ENCODE peak calls at places on chromosomes 11 and 22, in six cellular contexts. One of them, this sample, is unnamed.
A peak's percentile ranks its signal among the peaks of the same experiment; 100 is the strongest.

GRCh38 chr11:10770626-10771254 is 19.7 kb downstream of the CTR9 start:
- DNase-seq in stomach: peak; percentile 63
- DNase-seq in left lung: no peak
- DNase-seq in CD8-positive, alpha-beta memory T cell: no peak
- DNase-seq in IMR-90: peak; percentile 55
- DNase-seq in colonic mucosa: peak; percentile 49
- DNase-seq in this sample: no peak

GRCh38 chr22:43754176-43754575 is 57.9 kb downstream of the EFCAB6 start:
- DNase-seq in colonic mucosa: no peak
- DNase-seq in IMR-90: no peak
- DNase-seq in CD8-positive, alpha-beta memory T cell: no peak
- DNase-seq in stomach: no peak
- DNase-seq in left lung: no peak
- DNase-seq in this sample: no peak

GRCh38 chr22:38017272-38017920 is 33.0 kb upstream of the SOX10 start:
- DNase-seq in IMR-90: peak; percentile 52
- DNase-seq in colonic mucosa: peak; percentile 76
- DNase-seq in stomach: peak; percentile 74
- DNase-seq in CD8-positive, alpha-beta memory T cell: no peak
- DNase-seq in left lung: no peak
- DNase-seq in this sample: no peak

GRCh38 chr11:29809121-29809520 is 207.7 kb downstream of the KCNA4 start:
- DNase-seq in left lung: no peak
- DNase-seq in CD8-positive, alpha-beta memory T cell: no peak
- DNase-seq in stomach: no peak
- DNase-seq in colonic mucosa: no peak
- DNase-seq in IMR-90: no peak
- DNase-seq in this sample: no peak

GRCh38 chr11:1074244-1075221 is at the start of gene MUC2:
- DNase-seq in colonic mucosa: no peak
- DNase-seq in stomach: no peak
- DNase-seq in IMR-90: no peak
- DNase-seq in left lung: peak; percentile 76
- DNase-seq in CD8-positive, alpha-beta memory T cell: no peak
- DNase-seq in this sample: no peak

GRCh38 chr11:20015101-20015500 is 145.2 kb downstream of the DBX1 start:
- DNase-seq in left lung: no peak
- DNase-seq in colonic mucosa: no peak
- DNase-seq in IMR-90: no peak
- DNase-seq in CD8-positive, alpha-beta memory T cell: no peak
- DNase-seq in stomach: no peak
- DNase-seq in this sample: no peak

GRCh38 chr22:36315325-36315724 is 62.4 kb downstream of the APOL1 start:
- DNase-seq in IMR-90: no peak
- DNase-seq in left lung: no peak
- DNase-seq in colonic mucosa: no peak
- DNase-seq in stomach: no peak
- DNase-seq in CD8-positive, alpha-beta memory T cell: no peak
- DNase-seq in this sample: no peak

GRCh38 chr11:5384335-5384734 is 723 bp downstream of the OR51M1 start:
- DNase-seq in CD8-positive, alpha-beta memory T cell: no peak
- DNase-seq in colonic mucosa: no peak
- DNase-seq in IMR-90: no peak
- DNase-seq in left lung: no peak
- DNase-seq in stomach: no peak
- DNase-seq in this sample: no peak

GRCh38 chr11:32333335-32333991 is 101.9 kb downstream of the WT1 start:
- DNase-seq in stomach: peak; percentile 63
- DNase-seq in CD8-positive, alpha-beta memory T cell: no peak
- DNase-seq in colonic mucosa: peak; percentile 77
- DNase-seq in IMR-90: peak; percentile 24
- DNase-seq in left lung: peak; percentile 84
- DNase-seq in this sample: no peak

GRCh38 chr22:39748877-39749276 is 144.7 kb downstream of the ENTHD1 start:
- DNase-seq in stomach: no peak
- DNase-seq in colonic mucosa: no peak
- DNase-seq in left lung: no peak
- DNase-seq in IMR-90: peak; percentile 97
- DNase-seq in CD8-positive, alpha-beta memory T cell: no peak
- DNase-seq in this sample: no peak

GRCh38 chr11:102226702-102227101 is 90.6 kb upstream of the BIRC3 start:
- DNase-seq in colonic mucosa: no peak
- DNase-seq in IMR-90: peak; percentile 88
- DNase-seq in left lung: no peak
- DNase-seq in CD8-positive, alpha-beta memory T cell: no peak
- DNase-seq in stomach: no peak
- DNase-seq in this sample: no peak

GRCh38 chr11:117924631-117925170 is 4.5 kb downstream of the TMPRSS13 start:
- DNase-seq in left lung: no peak
- DNase-seq in CD8-positive, alpha-beta memory T cell: no peak
- DNase-seq in colonic mucosa: no peak
- DNase-seq in stomach: no peak
- DNase-seq in IMR-90: no peak
- DNase-seq in this sample: no peak

GRCh38 chr22:43743131-43743530 is 69.0 kb downstream of the EFCAB6 start:
- DNase-seq in IMR-90: no peak
- DNase-seq in CD8-positive, alpha-beta memory T cell: no peak
- DNase-seq in colonic mucosa: no peak
- DNase-seq in left lung: no peak
- DNase-seq in stomach: no peak
- DNase-seq in this sample: no peak

GRCh38 chr11:40597546-40598113 is 861.8 kb downstream of the LRRC4C start:
- DNase-seq in colonic mucosa: no peak
- DNase-seq in IMR-90: no peak
- DNase-seq in left lung: no peak
- DNase-seq in stomach: no peak
- DNase-seq in CD8-positive, alpha-beta memory T cell: no peak
- DNase-seq in this sample: no peak

GRCh38 chr11:40606800-40607199 is 852.7 kb downstream of the LRRC4C start:
- DNase-seq in IMR-90: no peak
- DNase-seq in CD8-positive, alpha-beta memory T cell: no peak
- DNase-seq in colonic mucosa: no peak
- DNase-seq in left lung: no peak
- DNase-seq in stomach: no peak
- DNase-seq in this sample: no peak

GRCh38 chr11:40602866-40603578 is 856.4 kb downstream of the LRRC4C start:
- DNase-seq in left lung: no peak
- DNase-seq in CD8-positive, alpha-beta memory T cell: no peak
- DNase-seq in IMR-90: no peak
- DNase-seq in stomach: no peak
- DNase-seq in colonic mucosa: no peak
- DNase-seq in this sample: no peak
- H3K9me3 ChIP-seq in left lung: no peaks in the 10 kb centered on the region
- H3K9me3 ChIP-seq in CD8-positive, alpha-beta memory T cell: no peaks in the 10 kb centered on the region
- H3K9me3 ChIP-seq in IMR-90: peaks cover 15% of the 10 kb centered on the region
- H3K9me3 ChIP-seq in stomach: peaks cover 23% of the 10 kb centered on the region
- H3K9me3 ChIP-seq in colonic mucosa: no peaks in the 10 kb centered on the region
- H3K9me3 ChIP-seq in this sample: no peaks in the 10 kb centered on the region

GRCh38 chr22:48494968-48495750 is 1332.5 kb downstream of the BRD1 start:
- DNase-seq in colonic mucosa: no peak
- DNase-seq in IMR-90: no peak
- DNase-seq in left lung: peak; percentile 68
- DNase-seq in CD8-positive, alpha-beta memory T cell: no peak
- DNase-seq in stomach: no peak
- DNase-seq in this sample: no peak
- H3K9me3 ChIP-seq in colonic mucosa: no peaks in the 10 kb centered on the region
- H3K9me3 ChIP-seq in IMR-90: peaks cover 6% of the 10 kb centered on the region
- H3K9me3 ChIP-seq in left lung: no peaks in the 10 kb centered on the region
- H3K9me3 ChIP-seq in CD8-positive, alpha-beta memory T cell: no peaks in the 10 kb centered on the region
- H3K9me3 ChIP-seq in stomach: no peaks in the 10 kb centered on the region
- H3K9me3 ChIP-seq in this sample: no peaks in the 10 kb centered on the region

DNA sequence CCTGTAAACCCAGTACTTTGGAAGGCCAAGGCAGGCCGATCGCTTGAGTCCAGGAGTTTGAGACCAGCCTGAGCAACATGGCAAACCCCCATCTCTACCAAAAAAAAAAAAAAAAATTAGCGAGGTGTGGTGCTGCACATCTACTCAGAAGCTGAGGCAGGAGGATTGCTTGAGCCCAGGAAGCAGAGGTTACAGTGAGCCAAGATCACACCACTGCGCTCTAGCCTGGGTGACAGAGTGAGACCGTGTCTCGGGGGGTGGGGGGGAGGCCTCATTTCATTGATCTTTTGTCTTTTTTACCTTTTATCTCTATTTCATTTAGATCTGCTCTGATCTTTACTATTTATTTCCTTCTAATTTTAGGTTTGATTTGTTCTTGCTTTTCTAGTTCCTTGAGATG is 51.8 kb downstream of the KCNQ1OT1 start:
- DNase-seq in IMR-90: no peak
- DNase-seq in left lung: no peak
- DNase-seq in CD8-positive, alpha-beta memory T cell: no peak
- DNase-seq in stomach: no peak
- DNase-seq in colonic mucosa: no peak
- DNase-seq in this sample: no peak
- H3K9me3 ChIP-seq in IMR-90: peaks cover 68% of the 10 kb centered on the region
- H3K9me3 ChIP-seq in left lung: no peaks in the 10 kb centered on the region
- H3K9me3 ChIP-seq in CD8-positive, alpha-beta memory T cell: peaks cover 19% of the 10 kb centered on the region
- H3K9me3 ChIP-seq in stomach: peaks cover 73% of the 10 kb centered on the region
- H3K9me3 ChIP-seq in colonic mucosa: peaks cover 6% of the 10 kb centered on the region
- H3K9me3 ChIP-seq in this sample: peaks cover 16% of the 10 kb centered on the region

GRCh38 chr22:42296381-42296853 is 26.0 kb upstream of the TCF20 start:
- DNase-seq in IMR-90: no peak
- DNase-seq in stomach: peak; percentile 30
- DNase-seq in colonic mucosa: no peak
- DNase-seq in left lung: no peak
- DNase-seq in CD8-positive, alpha-beta memory T cell: no peak
- DNase-seq in this sample: no peak
- H3K9me3 ChIP-seq in IMR-90: no peaks in the 10 kb centered on the region
- H3K9me3 ChIP-seq in stomach: no peaks in the 10 kb centered on the region
- H3K9me3 ChIP-seq in colonic mucosa: no peaks in the 10 kb centered on the region
- H3K9me3 ChIP-seq in left lung: no peaks in the 10 kb centered on the region
- H3K9me3 ChIP-seq in CD8-positive, alpha-beta memory T cell: no peaks in the 10 kb centered on the region
- H3K9me3 ChIP-seq in this sample: no peaks in the 10 kb centered on the region

DNA sequence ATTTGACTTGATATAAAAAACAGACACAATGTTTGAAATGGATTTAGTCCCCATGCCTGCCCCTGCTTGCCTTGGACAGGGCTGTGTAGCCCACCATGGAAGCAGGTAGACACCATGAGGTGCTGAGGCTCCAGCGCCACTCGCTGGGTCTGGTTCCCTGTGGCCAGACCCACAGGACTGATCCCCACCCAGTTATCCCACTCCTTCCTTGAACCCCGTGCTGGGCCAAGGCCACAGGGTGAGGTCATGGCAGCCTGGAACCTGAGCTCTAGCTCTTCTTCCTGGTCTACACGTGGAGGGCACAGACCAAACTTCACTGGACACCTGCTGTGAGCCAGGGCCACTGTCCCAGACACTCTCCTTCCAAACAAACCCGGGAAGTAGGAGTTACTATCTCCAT is 42.5 kb downstream of the GAB4 start:
- DNase-seq in IMR-90: no peak
- DNase-seq in left lung: no peak
- DNase-seq in stomach: no peak
- DNase-seq in CD8-positive, alpha-beta memory T cell: no peak
- DNase-seq in colonic mucosa: no peak
- DNase-seq in this sample: no peak
- H3K9me3 ChIP-seq in IMR-90: peaks cover 42% of the 10 kb centered on the region
- H3K9me3 ChIP-seq in left lung: no peaks in the 10 kb centered on the region
- H3K9me3 ChIP-seq in stomach: no peaks in the 10 kb centered on the region
- H3K9me3 ChIP-seq in CD8-positive, alpha-beta memory T cell: no peaks in the 10 kb centered on the region
- H3K9me3 ChIP-seq in colonic mucosa: no peaks in the 10 kb centered on the region
- H3K9me3 ChIP-seq in this sample: no peaks in the 10 kb centered on the region

GRCh38 chr11:100240051-100240450 is 447.0 kb upstream of the ARHGAP42 start:
- DNase-seq in left lung: no peak
- DNase-seq in colonic mucosa: no peak
- DNase-seq in CD8-positive, alpha-beta memory T cell: no peak
- DNase-seq in IMR-90: no peak
- DNase-seq in stomach: no peak
- DNase-seq in this sample: no peak
- H3K9me3 ChIP-seq in left lung: no peaks in the 10 kb centered on the region
- H3K9me3 ChIP-seq in colonic mucosa: no peaks in the 10 kb centered on the region
- H3K9me3 ChIP-seq in CD8-positive, alpha-beta memory T cell: no peaks in the 10 kb centered on the region
- H3K9me3 ChIP-seq in IMR-90: no peaks in the 10 kb centered on the region
- H3K9me3 ChIP-seq in stomach: no peaks in the 10 kb centered on the region
- H3K9me3 ChIP-seq in this sample: no peaks in the 10 kb centered on the region

GRCh38 chr11:114604886-114605285 is 9.3 kb upstream of the NXPE4 start:
- DNase-seq in IMR-90: no peak
- DNase-seq in stomach: no peak
- DNase-seq in colonic mucosa: no peak
- DNase-seq in left lung: no peak
- DNase-seq in CD8-positive, alpha-beta memory T cell: no peak
- DNase-seq in this sample: no peak
- H3K9me3 ChIP-seq in IMR-90: no peaks in the 10 kb centered on the region
- H3K9me3 ChIP-seq in stomach: no peaks in the 10 kb centered on the region
- H3K9me3 ChIP-seq in colonic mucosa: no peaks in the 10 kb centered on the region
- H3K9me3 ChIP-seq in left lung: no peaks in the 10 kb centered on the region
- H3K9me3 ChIP-seq in CD8-positive, alpha-beta memory T cell: no peaks in the 10 kb centered on the region
- H3K9me3 ChIP-seq in this sample: peaks cover 3% of the 10 kb centered on the region

GRCh38 chr11:70537576-70538571 is 139.5 kb downstream of the CTTN start:
- DNase-seq in left lung: no peak
- DNase-seq in CD8-positive, alpha-beta memory T cell: no peak
- DNase-seq in colonic mucosa: no peak
- DNase-seq in IMR-90: no peak
- DNase-seq in stomach: no peak
- DNase-seq in this sample: no peak
- H3K9me3 ChIP-seq in left lung: no peaks in the 10 kb centered on the region
- H3K9me3 ChIP-seq in CD8-positive, alpha-beta memory T cell: no peaks in the 10 kb centered on the region
- H3K9me3 ChIP-seq in colonic mucosa: no peaks in the 10 kb centered on the region
- H3K9me3 ChIP-seq in IMR-90: peaks cover 9% of the 10 kb centered on the region
- H3K9me3 ChIP-seq in stomach: no peaks in the 10 kb centered on the region
- H3K9me3 ChIP-seq in this sample: no peaks in the 10 kb centered on the region

DNA sequence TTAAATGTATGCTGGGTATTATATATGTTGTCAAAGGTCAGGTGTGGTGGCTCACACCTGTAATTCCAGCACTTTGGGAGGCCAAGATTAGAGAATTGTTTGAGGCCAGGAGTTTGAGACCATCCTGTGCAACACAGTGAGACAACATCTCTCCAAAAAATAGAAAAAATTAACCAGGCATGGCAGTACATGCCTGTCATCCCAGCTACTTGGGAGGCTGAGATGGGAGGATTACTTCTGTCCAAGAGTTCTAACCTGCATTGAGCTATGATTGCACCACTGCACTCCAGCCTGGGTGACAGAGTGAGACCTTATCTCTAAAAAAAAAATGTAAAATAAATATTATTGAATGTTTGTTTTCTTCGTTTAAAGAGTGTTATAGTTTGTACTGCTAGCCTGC is 11.3 kb upstream of the OR6X1 start:
- DNase-seq in CD8-positive, alpha-beta memory T cell: no peak
- DNase-seq in left lung: no peak
- DNase-seq in colonic mucosa: no peak
- DNase-seq in IMR-90: no peak
- DNase-seq in stomach: no peak
- DNase-seq in this sample: no peak
- H3K9me3 ChIP-seq in CD8-positive, alpha-beta memory T cell: peaks cover 7% of the 10 kb centered on the region
- H3K9me3 ChIP-seq in left lung: no peaks in the 10 kb centered on the region
- H3K9me3 ChIP-seq in colonic mucosa: no peaks in the 10 kb centered on the region
- H3K9me3 ChIP-seq in IMR-90: no peaks in the 10 kb centered on the region
- H3K9me3 ChIP-seq in stomach: peaks cover 18% of the 10 kb centered on the region
- H3K9me3 ChIP-seq in this sample: peaks cover 6% of the 10 kb centered on the region